ENCODE peak calls at places on chromosomes 1 and 21, in nine cellular contexts. E is choroid plexus epithelial cell; S is foreskin fibroblast; O is AG09319; A is glutamatergic neuron; T is activated CD8-positive, alpha-beta T cell treated with anti-CD3 and anti-CD28 coated beads for 36 hours; U is cardiac muscle cell; C is psoas muscle; H is brain microvascular endothelial cell. I is an unnamed sample.

GRCh38 chr1:12244078-12244477 is 14.2 kb downstream of the VPS13D start:
- DNase-seq in E (peak; percentile 50), S (no peak), O (no peak), A (no peak), T (peak; percentile 31), U (peak; percentile 5), C (no peak), H (no peak), I (no peak)

GRCh38 chr1:87331319-87332269 is 2.9 kb downstream of the LMO4 start:
- DNase-seq in E (peak; percentile 62), S (peak; percentile 48), O (no peak), A (peak; percentile 70), T (peak; percentile 62), U (peak; percentile 90), C (peak; percentile 78), H (peak; percentile 31), I (peak; percentile 45)

GRCh38 chr21:33789697-33790096 is 125.9 kb downstream of the ATP5PO start:
- DNase-seq in E (peak; percentile 80), S (no peak), O (no peak), A (no peak), T (no peak), U (no peak), C (no peak), H (no peak), I (no peak)

GRCh38 chr1:58982259-58982998 is 198.6 kb upstream of the JUN start:
- DNase-seq in E (peak; percentile 77), S (no peak), O (no peak), A (no peak), T (no peak), U (no peak), C (peak; percentile 43), H (no peak), I (no peak)

GRCh38 chr21:39221282-39221996 is 38.2 kb upstream of the PSMG1 start:
- DNase-seq in E (no peak), S (no peak), O (no peak), A (no peak), T (no peak), U (peak; percentile 3), C (no peak), H (no peak), I (no peak)

GRCh38 chr1:191963781-191964455 is 194.3 kb upstream of the RGS18 start:
- DNase-seq in E (peak; percentile 10), S (no peak), O (no peak), A (no peak), T (no peak), U (no peak), C (no peak), H (no peak), I (no peak)

GRCh38 chr1:36520771-36521420 is 38.2 kb upstream of the CSF3R start:
- DNase-seq in E (no peak), S (no peak), O (no peak), A (no peak), T (no peak), U (no peak), C (no peak), H (no peak), I (peak; percentile 27)

GRCh38 chr1:183303901-183304300 is 114.3 kb downstream of the NMNAT2 start:
- DNase-seq in E (no peak), S (peak; percentile 56), O (no peak), A (no peak), T (no peak), U (no peak), C (no peak), H (peak; percentile 7), I (no peak)

GRCh38 chr1:31376374-31377134 is 3.7 kb upstream of the FABP3 start:
- DNase-seq in E (peak; percentile 94), S (peak; percentile 100), O (peak; percentile 64), A (peak; percentile 86), T (no peak), U (no peak), C (no peak), H (peak; percentile 97), I (peak; percentile 22)

GRCh38 chr1:5640845-5641244 is 351.4 kb downstream of the NPHP4 start:
- DNase-seq in E (no peak), S (no peak), O (no peak), A (no peak), T (no peak), U (no peak), C (no peak), H (no peak), I (no peak)

GRCh38 chr1:167439301-167439988 is 78.9 kb downstream of the CD247 start:
- DNase-seq in E (peak; percentile 41), S (peak; percentile 32), O (no peak), A (peak; percentile 74), T (peak; percentile 71), U (peak; percentile 65), C (no peak), H (peak; percentile 27), I (no peak)

GRCh38 chr1:17197696-17198095 is 7.2 kb upstream of the PADI1 start:
- DNase-seq in E (no peak), S (no peak), O (no peak), A (no peak), T (no peak), U (no peak), C (no peak), H (no peak), I (peak; percentile 9)

DNA sequence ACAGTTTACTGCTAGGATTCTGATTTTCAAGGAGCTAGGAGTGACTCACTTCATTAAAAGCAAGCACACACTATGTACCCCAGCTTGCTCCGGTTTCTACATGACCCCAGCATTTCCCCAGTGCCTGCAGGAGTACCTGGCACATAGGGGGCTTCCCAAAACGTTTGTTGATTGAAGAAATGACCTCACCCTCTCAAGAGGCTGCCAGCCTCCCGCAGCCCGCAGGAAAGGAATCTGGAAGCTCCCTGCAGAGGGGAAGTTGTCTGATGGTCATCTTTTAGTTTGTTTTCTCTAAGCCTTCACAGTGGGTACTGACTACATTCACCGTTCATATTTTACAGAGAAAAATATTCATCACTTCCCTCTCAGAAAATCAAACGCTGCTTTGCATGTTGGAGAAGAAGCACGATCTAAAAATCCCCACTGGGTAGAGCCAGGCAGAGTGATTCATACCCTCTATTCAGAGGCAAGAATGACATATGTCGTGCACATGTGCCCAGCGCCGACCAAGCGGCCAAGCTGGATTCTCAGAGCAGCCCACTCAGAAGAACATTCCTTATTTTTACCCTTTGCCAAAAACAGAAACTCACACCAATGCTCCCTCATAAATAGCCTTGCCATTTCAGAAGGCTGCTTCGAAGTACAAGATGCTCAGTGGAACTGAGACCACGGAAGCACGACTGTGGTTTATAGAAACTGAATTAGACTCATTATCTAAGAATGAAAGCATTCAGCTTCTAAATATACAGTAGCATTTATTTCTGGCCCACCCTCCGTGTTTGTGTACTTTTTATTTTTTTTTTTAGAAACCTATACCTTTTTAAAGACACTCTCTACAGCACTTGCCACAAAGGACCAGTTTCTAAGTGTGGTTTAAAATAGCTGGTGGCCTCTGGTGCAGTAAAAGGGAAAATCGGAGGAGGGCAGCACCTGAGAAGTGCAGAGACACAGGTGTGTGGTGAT is 143.2 kb downstream of the MIS18A start:
- DNase-seq in E (no peak), S (no peak), O (peak; percentile 27), A (no peak), T (no peak), U (no peak), C (peak; percentile 21), H (peak; percentile 1), I (no peak)
- TF ChIP-seq CTCF in E (no peak), S (no peak), O (no peak), A (no peak), T (no peak), U (no peak), C (no peak), H (no peak), I (no peak)

GRCh38 chr1:21707086-21707840 is 38.1 kb upstream of the RAP1GAP start:
- DNase-seq in E (peak; percentile 62), S (no peak), O (no peak), A (no peak), T (no peak), U (no peak), C (no peak), H (peak; percentile 39), I (no peak)
- TF ChIP-seq CTCF in E (no peak), S (no peak), O (no peak), A (no peak), T (no peak), U (no peak), C (no peak), H (no peak), I (no peak)

GRCh38 chr1:94832446-94832845 is 12.3 kb downstream of the SLC44A3 start:
- DNase-seq in E (no peak), S (peak; percentile 15), O (no peak), A (no peak), T (no peak), U (no peak), C (no peak), H (no peak), I (no peak)

GRCh38 chr1:94831636-94832035 is 11.5 kb downstream of the SLC44A3 start:
- DNase-seq in E (no peak), S (no peak), O (no peak), A (no peak), T (no peak), U (no peak), C (no peak), H (no peak), I (no peak)

GRCh38 chr1:94827434-94827833 is 7.3 kb downstream of the SLC44A3 start:
- DNase-seq in E (no peak), S (no peak), O (no peak), A (no peak), T (no peak), U (no peak), C (no peak), H (no peak), I (no peak)

GRCh38 chr1:94825936-94826335 is 5.8 kb downstream of the SLC44A3 start:
- DNase-seq in E (no peak), S (no peak), O (no peak), A (no peak), T (no peak), U (no peak), C (no peak), H (no peak), I (no peak)

GRCh38 chr1:94828251-94828650 is 8.1 kb downstream of the SLC44A3 start:
- DNase-seq in E (no peak), S (no peak), O (no peak), A (no peak), T (no peak), U (no peak), C (no peak), H (no peak), I (no peak)
- TF ChIP-seq CTCF in E (no peak), S (no peak), O (no peak), A (no peak), T (no peak), U (no peak), C (no peak), H (no peak), I (no peak)

DNA sequence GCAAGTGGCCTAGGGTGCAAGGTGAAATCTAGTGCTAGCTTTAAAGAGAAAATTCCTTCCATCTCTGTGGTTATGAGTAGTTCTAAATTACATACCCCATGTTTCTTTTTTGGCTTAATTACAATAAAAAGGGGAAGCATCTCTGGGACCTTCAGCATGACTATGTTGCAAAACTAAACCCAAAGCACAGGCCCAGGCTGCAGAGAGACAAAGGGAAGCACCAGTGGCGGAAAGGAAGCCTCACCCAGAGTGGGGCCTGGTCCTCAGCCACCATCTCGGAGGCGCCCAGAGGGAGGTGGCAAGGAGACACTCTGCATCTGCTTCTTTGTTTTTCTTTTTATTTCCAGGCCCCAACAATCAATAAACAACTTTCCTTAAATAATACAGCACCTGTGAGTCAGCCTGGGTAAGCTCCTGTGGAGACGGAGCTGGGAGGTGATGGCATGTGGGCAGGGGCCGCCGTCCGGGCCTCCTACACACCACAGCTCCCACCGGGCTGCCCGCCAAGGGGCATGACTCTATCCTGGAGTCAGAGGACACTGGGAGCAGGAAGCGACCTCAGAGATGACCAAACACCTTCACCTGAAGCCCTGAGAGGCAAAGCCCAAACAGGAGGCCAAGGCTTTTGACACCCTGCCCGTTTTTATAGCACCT is 21.7 kb downstream of the ITPKB start:
- DNase-seq in E (no peak), S (no peak), O (no peak), A (no peak), T (no peak), U (no peak), C (no peak), H (no peak), I (peak; percentile 84)
- TF ChIP-seq CTCF in E (no peak), S (no peak), O (no peak), A (no peak), T (no peak), U (no peak), C (no peak), H (no peak), I (no peak)

I was measured in CD14-positive monocyte.